ENCODE peak calls at places on chromosome 1, in six cellular contexts. J is GM12878, Q is IMR-90, M is K562, A is A549, L is HepG2. X is an unnamed sample.

GRCh38 chr1:215617979-215618378 is 50.9 kb downstream of the KCTD3 start:
- DNase-seq in Q (peak), M (no peak), L (no peak), J (no peak), A (no peak), X (no peak)

GRCh38 chr1:231871471-231871870 is 244.9 kb downstream of the DISC1 start:
- DNase-seq in M (no peak), A (no peak), L (no peak), J (no peak), Q (no peak), X (no peak)

GRCh38 chr1:26538480-26539412 is 9.2 kb downstream of the RPS6KA1 start:
- DNase-seq in M (peak), L (peak), J (no peak), A (peak), Q (peak), X (peak)

GRCh38 chr1:153790282-153790995 is 15.2 kb downstream of the SLC27A3 start:
- DNase-seq in M (no peak), L (no peak), A (no peak), J (no peak), Q (peak), X (no peak)

GRCh38 chr1:184437306-184437705 is 50.5 kb downstream of the C1orf21 start:
- DNase-seq in A (no peak), M (no peak), J (no peak), L (no peak), Q (no peak), X (no peak)

GRCh38 chr1:5828322-5828935 is 163.8 kb downstream of the NPHP4 start:
- DNase-seq in J (no peak), A (no peak), Q (no peak), L (no peak), M (no peak), X (no peak)

GRCh38 chr1:2322065-2322571 is 69.2 kb downstream of the MORN1 start:
- DNase-seq in A (no peak), M (no peak), J (no peak), Q (peak), L (peak), X (no peak)

GRCh38 chr1:22216210-22216883 is 73.5 kb upstream of the WNT4 start:
- DNase-seq in J (no peak), A (no peak), M (no peak), Q (no peak), L (no peak), X (no peak)

GRCh38 chr1:172185206-172185605 is 235.3 kb upstream of the C1orf105 start:
- DNase-seq in Q (peak), L (no peak), J (peak), M (no peak), A (no peak), X (no peak)

GRCh38 chr1:243549108-243549507 is 293.3 kb downstream of the SDCCAG8 start:
- DNase-seq in L (no peak), A (no peak), J (no peak), M (no peak), Q (peak), X (no peak)

GRCh38 chr1:169044971-169045370 is 61.5 kb upstream of the ATP1B1 start:
- DNase-seq in M (no peak), A (no peak), Q (no peak), L (no peak), J (peak), X (no peak)

GRCh38 chr1:64488862-64489261 is 18.9 kb downstream of the CACHD1 start:
- DNase-seq in A (no peak), J (no peak), M (no peak), L (no peak), Q (no peak), X (no peak)

GRCh38 chr1:190376067-190376466 is 101.6 kb downstream of the BRINP3 start:
- DNase-seq in J (no peak), L (no peak), M (no peak), A (no peak), Q (no peak), X (no peak)

GRCh38 chr1:168396508-168396907 is 115.8 kb downstream of the TBX19 start:
- DNase-seq in A (no peak), Q (no peak), J (no peak), L (no peak), M (no peak), X (no peak)

GRCh38 chr1:241063281-241063680 is 293.7 kb downstream of the RGS7 start:
- DNase-seq in Q (no peak), L (no peak), A (no peak), J (no peak), M (no peak), X (no peak)

GRCh38 chr1:205921559-205921887 is 21.7 kb downstream of the SLC26A9 start:
- DNase-seq in A (no peak), J (no peak), L (no peak), M (no peak), Q (no peak), X (no peak)

GRCh38 chr1:11655263-11656079 is 794 bp downstream of the FBXO44 start:
- DNase-seq in L (no peak), J (no peak), Q (no peak), A (no peak), M (no peak), X (no peak)

GRCh38 chr1:88341436-88341835 is 342.6 kb upstream of the PKN2 start:
- DNase-seq in Q (no peak), A (no peak), L (no peak), M (no peak), J (no peak), X (no peak)

GRCh38 chr1:194865367-194865766 is 1679.0 kb upstream of the B3GALT2 start:
- DNase-seq in M (no peak), A (no peak), L (no peak), J (no peak), Q (peak), X (no peak)

GRCh38 chr1:226491093-226491850 is 57.3 kb upstream of the STUM start:
- DNase-seq in A (no peak), Q (no peak), M (no peak), L (no peak), J (no peak), X (no peak)
- TF ChIP-seq SMC3 in A (no peak), Q (no peak), M (no peak), L (no peak), J (no peak), X (no peak)

GRCh38 chr1:59214764-59215208 is 82.1 kb upstream of the FGGY start:
- DNase-seq in L (peak), Q (peak), J (no peak), M (no peak), A (peak), X (no peak)

GRCh38 chr1:59220356-59220755 is 76.5 kb upstream of the FGGY start:
- DNase-seq in M (no peak), A (no peak), J (no peak), L (no peak), Q (no peak), X (no peak)

GRCh38 chr1:59219926-59220325 is 77.0 kb upstream of the FGGY start:
- DNase-seq in Q (peak), L (no peak), A (no peak), M (no peak), J (no peak), X (no peak)

GRCh38 chr1:59215766-59216291 is 81.1 kb upstream of the FGGY start:
- DNase-seq in A (no peak), L (no peak), M (no peak), J (no peak), Q (no peak), X (no peak)

DNA sequence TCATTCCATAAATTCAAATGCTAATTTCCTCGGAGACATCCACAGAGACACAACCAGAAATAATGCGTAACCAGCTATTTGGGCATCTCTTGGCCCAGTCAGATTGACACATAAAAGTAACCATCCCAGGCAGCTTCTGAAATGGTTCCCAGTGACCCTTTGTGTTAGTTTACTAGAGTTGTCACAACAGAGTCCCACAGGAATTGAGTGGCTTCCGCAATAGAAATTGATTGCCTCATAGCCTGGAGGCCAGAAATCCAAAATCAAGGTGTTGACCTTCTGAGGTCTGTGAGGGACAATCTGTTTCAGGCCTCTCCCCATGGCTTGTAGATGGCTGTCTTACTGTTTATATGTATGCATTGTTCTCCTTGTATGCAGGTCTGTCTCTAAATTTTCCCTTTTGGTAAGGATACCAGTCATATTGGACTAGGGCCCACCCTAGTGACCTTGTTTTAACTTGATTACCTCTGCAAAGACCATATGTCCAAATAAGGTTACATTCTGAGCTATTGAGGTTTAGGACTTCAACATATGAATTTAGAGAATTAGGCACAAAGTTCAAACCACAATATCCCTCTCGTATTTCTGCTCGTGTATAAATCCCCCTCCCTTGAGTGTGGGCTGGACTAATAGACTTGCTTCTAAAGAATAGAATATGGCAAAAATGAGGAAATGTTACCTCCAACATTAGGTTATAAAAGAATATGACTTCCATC is 78.2 kb upstream of the FGGY start:
- DNase-seq in A (no peak), L (peak), J (no peak), Q (peak), M (no peak), X (no peak)
- TF ChIP-seq SMC3 in A (no peak), L (no peak), J (no peak), Q (no peak), M (no peak), X (no peak)

DNA sequence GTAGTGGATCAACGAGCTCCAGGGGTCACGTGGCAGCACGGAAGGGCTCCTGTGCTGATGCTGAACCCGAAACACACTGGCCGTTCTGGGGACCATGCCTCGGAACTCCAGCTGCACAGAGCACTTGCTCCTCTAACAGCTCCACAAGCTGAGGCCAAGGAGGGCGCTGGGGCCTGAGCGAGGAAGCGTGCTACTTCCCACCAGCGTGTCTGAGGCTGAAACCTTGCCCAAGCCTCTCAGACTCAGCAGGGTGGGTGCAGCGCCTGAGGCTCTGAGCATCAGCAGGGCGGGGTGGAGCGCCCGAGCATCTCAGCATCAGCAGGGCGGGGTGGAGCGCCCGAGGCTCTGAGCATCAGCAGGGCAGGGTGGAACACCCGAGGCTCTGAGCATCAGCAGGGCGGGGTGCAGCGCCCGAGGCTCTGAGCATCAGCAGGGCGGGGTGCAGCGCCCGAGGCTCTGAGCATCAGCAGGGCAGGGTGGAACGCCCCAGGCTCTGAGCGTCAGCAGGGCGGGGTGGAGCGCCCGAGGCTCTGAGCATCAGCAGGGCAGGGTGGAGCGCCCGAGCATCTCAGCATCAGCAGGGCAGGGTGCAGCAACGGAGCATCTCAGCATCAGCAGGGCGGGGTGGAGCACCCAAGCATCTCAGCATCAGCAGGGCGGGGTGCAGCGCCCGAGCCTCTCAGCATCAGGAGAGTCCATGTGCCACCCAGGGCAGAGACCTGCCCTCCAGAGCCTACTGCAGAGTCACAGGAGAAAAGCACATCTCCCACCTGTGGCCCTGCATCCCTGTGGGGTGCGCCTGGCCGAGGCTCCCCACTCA is 9.6 kb downstream of the WRAP73 start:
- DNase-seq in M (no peak), A (no peak), L (no peak), Q (no peak), J (no peak), X (no peak)
- TF ChIP-seq SMC3 in M (no peak), A (no peak), L (no peak), Q (no peak), J (no peak), X (no peak)

GRCh38 chr1:61241411-61241838 is 159.1 kb downstream of the NFIA start:
- DNase-seq in M (no peak), Q (no peak), L (no peak), J (no peak), A (no peak), X (no peak)
- TF ChIP-seq SMC3 in M (no peak), Q (no peak), L (no peak), J (no peak), A (no peak), X (no peak)

DNA sequence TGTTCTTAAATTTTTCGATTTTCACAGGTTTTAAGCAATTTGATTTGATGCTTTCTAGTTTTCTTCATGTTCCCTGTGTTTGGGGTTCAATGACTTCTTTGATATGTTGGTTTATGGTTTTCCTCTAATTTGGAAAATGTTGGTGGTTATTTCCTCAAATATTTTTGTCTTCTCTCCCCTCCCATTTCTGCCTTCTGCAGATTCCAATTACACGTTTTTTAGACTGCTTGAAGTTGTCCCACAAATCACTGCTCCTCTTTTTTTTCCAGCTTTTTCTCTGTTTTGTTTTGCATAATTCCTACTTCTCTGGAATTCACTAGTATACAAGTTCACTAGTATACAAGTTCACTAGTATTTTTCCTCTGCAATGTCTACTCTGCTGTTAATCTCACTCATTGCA is 61.3 kb downstream of the FAF1 start:
- DNase-seq in A (no peak), Q (no peak), M (no peak), J (no peak), L (no peak), X (no peak)
- TF ChIP-seq SMC3 in A (no peak), Q (no peak), M (no peak), J (no peak), L (no peak), X (no peak)

DNA sequence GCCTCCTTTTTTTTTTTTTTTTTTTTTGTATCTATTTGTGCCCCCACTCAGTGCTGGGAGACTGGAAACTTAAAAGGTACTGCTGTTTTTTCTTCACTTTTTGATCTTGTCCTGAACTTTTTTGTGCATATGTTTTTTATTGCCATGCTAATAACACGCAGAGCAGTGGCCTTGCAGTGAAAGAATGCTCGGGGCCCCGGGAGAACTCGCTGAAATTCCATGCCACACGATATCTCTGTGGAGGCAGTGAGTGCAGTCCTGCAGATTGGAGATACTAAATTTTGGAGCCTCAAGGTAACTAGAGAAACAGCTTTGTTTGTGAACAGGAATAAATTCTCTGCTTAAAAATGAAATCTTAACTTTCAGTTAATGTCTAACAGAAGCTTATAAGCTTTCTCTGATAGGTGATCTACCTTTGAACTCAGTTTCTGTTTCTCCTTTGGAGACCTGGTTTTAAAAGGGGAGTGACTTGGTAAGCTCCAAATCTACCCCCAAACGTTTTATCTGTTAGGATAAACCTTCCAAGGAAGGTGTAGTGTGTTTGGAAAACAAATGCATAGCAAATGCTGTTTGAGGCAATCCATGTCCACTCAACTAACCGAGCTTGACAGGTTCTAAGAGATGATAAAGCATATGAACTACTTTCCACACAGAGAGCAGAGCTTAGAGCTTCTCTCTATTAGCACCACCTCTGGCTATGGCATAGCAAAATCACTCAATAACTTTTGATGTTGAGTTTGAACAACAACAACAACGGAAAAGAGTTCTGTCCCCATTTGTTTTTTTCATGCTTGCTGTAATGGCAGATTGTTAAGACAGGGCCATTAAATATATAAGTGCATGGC is 113.7 kb upstream of the PLXNA2 start:
- DNase-seq in Q (no peak), L (no peak), M (no peak), J (no peak), A (no peak), X (no peak)
- TF ChIP-seq SMC3 in Q (no peak), L (no peak), M (no peak), J (no peak), A (no peak), X (no peak)

GRCh38 chr1:72282271-72282656 is at the start of gene NEGR1:
- DNase-seq in Q (peak), M (no peak), J (no peak), L (no peak), A (no peak), X (peak)

GRCh38 chr1:72281637-72282270 is 585 bp downstream of the NEGR1 start:
- DNase-seq in L (no peak), J (no peak), M (no peak), A (no peak), Q (peak), X (no peak)

GRCh38 chr1:72280714-72281113 is 1.6 kb downstream of the NEGR1 start:
- DNase-seq in L (no peak), J (no peak), M (no peak), A (no peak), Q (no peak), X (no peak)

GRCh38 chr1:72280131-72280530 is 2.2 kb downstream of the NEGR1 start:
- DNase-seq in M (no peak), L (no peak), Q (no peak), A (no peak), J (no peak), X (no peak)

DNA sequence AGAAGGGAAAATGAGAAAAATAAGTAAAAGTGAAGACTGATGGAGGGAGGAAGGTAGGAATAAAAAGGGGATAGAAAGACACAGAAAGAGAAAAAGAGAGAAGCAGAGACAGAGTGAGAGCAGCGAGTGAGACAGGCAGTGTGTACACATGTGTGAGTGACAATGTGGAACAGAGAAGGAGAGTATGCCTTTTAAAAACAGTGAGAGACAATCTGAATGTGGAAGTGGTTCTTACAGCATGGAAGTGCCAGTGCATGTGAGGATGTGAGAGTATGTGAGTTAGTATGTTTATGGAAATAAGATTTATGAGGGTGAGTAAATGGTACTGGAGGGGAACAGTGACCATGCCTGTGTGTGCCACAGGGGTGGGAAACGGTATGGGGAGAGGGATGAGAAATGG is 1.2 kb downstream of the NEGR1 start:
- DNase-seq in M (no peak), J (no peak), L (no peak), Q (peak), A (no peak), X (no peak)
- TF ChIP-seq SMC3 in M (no peak), J (no peak), L (no peak), Q (no peak), A (no peak), X (no peak)

GRCh38 chr1:203760506-203760905 is 4.5 kb upstream of the LAX1 start:
- DNase-seq in J (no peak), L (no peak), A (no peak), Q (no peak), M (no peak), X (no peak)
- TF ChIP-seq SMC3 in J (no peak), L (no peak), A (no peak), Q (no peak), M (no peak), X (no peak)

DNA sequence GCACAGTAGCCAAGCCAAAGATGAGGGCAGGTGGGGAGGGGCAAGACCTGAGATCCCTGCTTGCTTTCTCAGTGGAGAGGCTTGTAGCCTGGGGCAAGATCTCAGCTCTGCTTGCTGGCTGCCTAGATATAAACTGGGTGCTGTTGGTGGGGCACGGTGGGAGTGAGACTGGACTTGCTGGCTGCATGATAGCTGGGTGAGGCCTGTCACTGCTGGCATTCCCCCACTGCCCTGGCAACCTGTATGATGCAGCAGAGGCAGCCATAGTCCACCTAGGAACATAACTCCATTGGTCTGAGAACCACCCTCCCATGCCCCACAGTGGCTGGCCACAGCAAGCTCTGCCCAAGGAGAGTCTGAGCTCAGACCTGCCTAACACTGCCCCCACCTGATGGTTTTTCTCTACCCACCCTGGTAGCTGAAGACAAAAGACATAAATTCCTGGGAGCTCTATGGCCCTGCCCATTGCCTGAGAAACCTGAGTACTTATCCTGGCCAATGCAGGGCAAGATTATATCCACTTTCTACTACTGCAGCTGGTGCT is 261.9 kb upstream of the DEPDC1 start:
- DNase-seq in M (no peak), J (no peak), A (no peak), L (no peak), Q (no peak), X (no peak)
- TF ChIP-seq SMC3 in M (no peak), J (no peak), A (no peak), L (no peak), Q (no peak), X (no peak)

X was measured in SK-N-SH.